ENCODE peak calls at places on chromosome 1, in seven cellular contexts. E, I, R, O, G, B and W are unnamed samples.
A peak's percentile ranks its signal among the peaks of the same experiment; 100 is the strongest.

GRCh38 chr1:60088620-60089155 is 15.1 kb upstream of the C1orf87 start:
- DNase-seq in E (no peak), I (no peak), R (no peak), O (no peak), G (no peak), B (no peak), W (no peak)

GRCh38 chr1:83060216-83060615 is 938.7 kb downstream of the TTLL7 start:
- DNase-seq in E (no peak), I (peak; percentile 31), R (no peak), O (no peak), G (no peak), B (no peak), W (no peak)

GRCh38 chr1:12594966-12595838 is 22.8 kb downstream of the DHRS3 start:
- DNase-seq in E (no peak), I (peak; percentile 71), R (peak; percentile 86), O (no peak), G (no peak), B (peak; percentile 73), W (no peak)

GRCh38 chr1:115796897-115797296 is 28.4 kb upstream of the CASQ2 start:
- DNase-seq in E (no peak), I (no peak), R (no peak), O (no peak), G (no peak), B (no peak), W (no peak)

GRCh38 chr1:171142451-171143121 is 42.5 kb upstream of the FMO2 start:
- DNase-seq in E (peak; percentile 86), I (no peak), R (no peak), O (no peak), G (no peak), B (peak; percentile 23), W (no peak)

GRCh38 chr1:46699670-46700069 is 19.2 kb downstream of the EFCAB14 start:
- DNase-seq in E (no peak), I (no peak), R (no peak), O (no peak), G (no peak), B (no peak), W (no peak)

GRCh38 chr1:84217239-84217638 is 73.2 kb downstream of the PRKACB start:
- DNase-seq in E (no peak), I (no peak), R (no peak), O (no peak), G (no peak), B (no peak), W (no peak)

GRCh38 chr1:243421784-243422183 is 165.9 kb downstream of the SDCCAG8 start:
- DNase-seq in E (no peak), I (peak; percentile 41), R (no peak), O (no peak), G (no peak), B (peak; percentile 20), W (peak; percentile 60)

GRCh38 chr1:73859227-73859626 is 338.7 kb downstream of the LRRIQ3 start:
- DNase-seq in E (no peak), I (no peak), R (no peak), O (no peak), G (no peak), B (no peak), W (no peak)

GRCh38 chr1:94799201-94799600 is 21.0 kb upstream of the SLC44A3 start:
- DNase-seq in E (no peak), I (no peak), R (no peak), O (no peak), G (no peak), B (no peak), W (no peak)

GRCh38 chr1:209787551-209787950 is 3.2 kb upstream of the C1orf74 start:
- DNase-seq in E (no peak), I (no peak), R (no peak), O (no peak), G (no peak), B (peak; percentile 62), W (no peak)

GRCh38 chr1:11842154-11843041 is 5.2 kb downstream of the NPPA start:
- DNase-seq in E (no peak), I (no peak), R (no peak), O (no peak), G (peak; percentile 34), B (peak; percentile 34), W (no peak)

GRCh38 chr1:211639500-211640361 is 35.7 kb downstream of the NEK2 start:
- DNase-seq in E (peak; percentile 69), I (no peak), R (no peak), O (no peak), G (no peak), B (no peak), W (no peak)

GRCh38 chr1:150543500-150544143 is 5.6 kb upstream of the ADAMTSL4 start:
- DNase-seq in E (no peak), I (no peak), R (no peak), O (no peak), G (no peak), B (no peak), W (no peak)

GRCh38 chr1:113086551-113086950 is 13.6 kb downstream of the LRIG2 start:
- DNase-seq in E (no peak), I (no peak), R (no peak), O (no peak), G (no peak), B (no peak), W (no peak)

GRCh38 chr1:107748529-107748928 is 216.5 kb downstream of the VAV3 start:
- DNase-seq in E (no peak), I (peak; percentile 34), R (no peak), O (no peak), G (no peak), B (no peak), W (no peak)